ENCODE peak calls at places on chromosome 16, in eight cellular contexts. V is NCI-H1105; Q is GM04504; H is activated CD4-positive, alpha-beta T cell treated with anti-CD3 and anti-CD28 coated beads, Interleukin-2, amount 10 ng/mL, durations not matched to agents 7 days and 5 days; G is GM03348; L is AG04449; B is COR-L47; S is HT-29. N is an unnamed sample.

GRCh38 chr16:66713076-66713475 is 16.5 kb upstream of the CMTM4 start:
- DNase-seq in V (no peak), Q (no peak), H (no peak), G (no peak), L (no peak), B (no peak), S (no peak), N (no peak)

GRCh38 chr16:57941016-57941656 is 29.8 kb downstream of the CNGB1 start:
- DNase-seq in V (peak; percentile 60), Q (no peak), H (no peak), G (no peak), L (no peak), B (peak; percentile 86), S (no peak), N (peak; percentile 58)

GRCh38 chr16:87864331-87864989 is 4.8 kb downstream of the SLC7A5 start:
- DNase-seq in V (no peak), Q (no peak), H (no peak), G (no peak), L (no peak), B (no peak), S (peak; percentile 44), N (no peak)

GRCh38 chr16:12899529-12900168 is 1.7 kb upstream of the SHISA9 start:
- DNase-seq in V (no peak), Q (no peak), H (no peak), G (no peak), L (no peak), B (no peak), S (no peak), N (no peak)

GRCh38 chr16:51151435-51151950 is 423 bp upstream of the SALL1 start:
- DNase-seq in V (peak; percentile 54), Q (peak; percentile 62), H (no peak), G (peak; percentile 79), L (no peak), B (peak; percentile 78), S (no peak), N (no peak)

GRCh38 chr16:1363501-1364041 is 11.8 kb downstream of the GNPTG start:
- DNase-seq in V (no peak), Q (peak; percentile 5), H (peak; percentile 72), G (peak; percentile 79), L (no peak), B (peak; percentile 57), S (peak; percentile 76), N (peak; percentile 58)

GRCh38 chr16:87420401-87421368 is 28.5 kb downstream of the MAP1LC3B start:
- DNase-seq in V (no peak), Q (no peak), H (no peak), G (no peak), L (no peak), B (no peak), S (no peak), N (no peak)

GRCh38 chr16:25633549-25633948 is 58.2 kb upstream of the HS3ST4 start:
- DNase-seq in V (no peak), Q (no peak), H (no peak), G (no peak), L (no peak), B (no peak), S (peak; percentile 17), N (no peak)

GRCh38 chr16:1003551-1004347 is 22.2 kb downstream of the SOX8 start:
- DNase-seq in V (no peak), Q (no peak), H (peak; percentile 68), G (no peak), L (no peak), B (no peak), S (no peak), N (no peak)

GRCh38 chr16:75252946-75253911 is 1.8 kb upstream of the BCAR1 start:
- DNase-seq in V (no peak), Q (no peak), H (no peak), G (peak; percentile 76), L (peak; percentile 56), B (no peak), S (no peak), N (peak; percentile 28)

GRCh38 chr16:2008009-2008526 is 1.6 kb downstream of the ZNF598 start:
- DNase-seq in V (no peak), Q (peak; percentile 74), H (peak; percentile 30), G (peak; percentile 89), L (no peak), B (no peak), S (peak; percentile 58), N (no peak)

GRCh38 chr16:88505405-88506082 is 52.5 kb downstream of the ZFPM1 start:
- DNase-seq in V (peak; percentile 79), Q (no peak), H (peak; percentile 54), G (peak; percentile 69), L (no peak), B (peak; percentile 96), S (peak; percentile 93), N (peak; percentile 54)

GRCh38 chr16:66265106-66265415 is 101.4 kb upstream of the CDH5 start:
- DNase-seq in V (no peak), Q (no peak), H (no peak), G (no peak), L (no peak), B (no peak), S (no peak), N (no peak)